ENCODE peak calls at places on chromosomes 11 and 22, in four cellular contexts. X, G, B and M are unnamed samples.

GRCh38 chr11:18236664-18237356 is at the start of gene SAA4:
- DNase-seq in G (no peak), X (no peak), B (no peak), M (no peak)

GRCh38 chr11:9708544-9708943 is 44.7 kb downstream of the SWAP70 start:
- DNase-seq in B (no peak), G (no peak), X (no peak), M (no peak)

GRCh38 chr11:115456019-115456418 is 48.2 kb downstream of the CADM1 start:
- DNase-seq in X (no peak), B (no peak), G (no peak), M (no peak)

GRCh38 chr22:45923212-45923611 is 53.8 kb downstream of the WNT7B start:
- DNase-seq in G (no peak), X (no peak), B (no peak), M (no peak)

GRCh38 chr11:102061276-102061675 is 14.0 kb downstream of the CFAP300 start:
- DNase-seq in B (peak), G (no peak), X (no peak), M (no peak)

GRCh38 chr22:19451570-19451969 is 4.1 kb upstream of the C22orf39 start:
- DNase-seq in B (no peak), G (no peak), X (no peak), M (no peak)

GRCh38 chr11:42021919-42022318 is 562.5 kb upstream of the LRRC4C start:
- DNase-seq in G (no peak), B (no peak), X (no peak), M (no peak)

GRCh38 chr22:21632237-21632895 is at the start of gene CCDC116:
- DNase-seq in X (peak), B (peak), G (no peak), M (no peak)

GRCh38 chr11:11735586-11735985 is 106.2 kb upstream of the USP47 start:
- DNase-seq in G (no peak), B (peak), X (no peak), M (no peak)

GRCh38 chr22:41526226-41526531 is 18.1 kb downstream of the POLR3H start:
- DNase-seq in B (no peak), G (no peak), X (no peak), M (no peak)

GRCh38 chr11:77999446-77999845 is 5.0 kb upstream of the INTS4 start:
- DNase-seq in B (no peak), X (no peak), G (no peak), M (no peak)

GRCh38 chr11:122322369-122322768 is 206.4 kb upstream of the BLID start:
- DNase-seq in X (no peak), B (no peak), G (no peak), M (no peak)

GRCh38 chr11:79940165-79940564 is 499.3 kb upstream of the TENM4 start:
- DNase-seq in G (no peak), B (peak), X (no peak), M (no peak)

GRCh38 chr11:121931748-121932352 is 184.2 kb downstream of the BLID start:
- DNase-seq in X (no peak), B (no peak), G (no peak), M (no peak)

GRCh38 chr11:58924230-58924629 is 15.1 kb upstream of the GLYATL1 start:
- DNase-seq in X (no peak), B (no peak), G (no peak), M (no peak)

GRCh38 chr22:44448271-44448780 is 49.7 kb downstream of the RTL6 start:
- DNase-seq in B (no peak), X (peak), G (no peak), M (no peak)

GRCh38 chr11:44808053-44808753 is 81.4 kb downstream of the TSPAN18 start:
- DNase-seq in X (no peak), B (no peak), G (no peak), M (no peak)
- H3K27ac ChIP-seq in X (no peak), B (no peak), G (no peak), M (no peak)

GRCh38 chr11:117796456-117797428 is at the start of gene DSCAML1:
- DNase-seq in B (peak), G (no peak), X (no peak), M (no peak)
- H3K4me3 ChIP-seq in B (peak), G (peak), X (peak), M (peak)

DNA sequence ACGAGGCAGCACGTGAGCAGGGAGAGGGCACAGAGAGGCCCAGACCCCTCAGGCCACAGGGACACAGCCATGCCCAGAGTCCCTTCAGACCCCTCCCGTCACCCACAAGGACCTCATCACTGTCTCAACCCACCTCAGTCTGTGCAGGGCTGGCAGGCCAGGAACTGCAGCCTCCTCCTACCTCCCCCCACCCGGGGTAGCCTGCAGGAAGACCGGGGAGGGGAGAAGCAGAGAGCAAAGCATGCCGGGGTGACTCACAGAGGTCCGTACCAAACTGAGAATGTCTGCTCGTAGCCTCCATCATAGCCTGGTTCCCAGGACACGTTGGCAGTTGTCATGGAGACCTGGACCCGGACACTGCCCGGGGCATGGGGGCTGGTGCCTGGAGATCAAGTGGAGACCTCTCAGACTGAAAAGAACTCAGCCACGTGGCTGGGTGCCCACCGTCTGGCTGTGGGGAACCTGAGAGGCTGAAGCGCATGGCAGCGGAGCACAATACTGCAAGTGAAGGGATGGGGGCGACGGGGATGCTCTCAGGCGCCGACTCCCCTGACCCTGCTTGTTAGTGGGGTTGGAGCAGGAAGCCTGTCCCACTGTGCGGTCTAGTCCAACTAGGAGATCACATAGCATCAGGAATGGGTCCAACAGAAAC is 27.2 kb downstream of the IGSF9B start:
- DNase-seq in G (no peak), X (no peak), B (no peak), M (no peak)
- H3K27ac ChIP-seq in G (no peak), X (no peak), B (no peak), M (no peak)

GRCh38 chr11:91596111-91596510 is 628.5 kb upstream of the FAT3 start:
- DNase-seq in G (no peak), X (no peak), B (no peak), M (no peak)
- H3K4me3 ChIP-seq in G (no peak), X (no peak), B (no peak), M (no peak)